ENCODE peak calls at places on chromosomes 1 and 21, in nine cellular contexts. A is GM23338; L is GM13976; X is upper lobe of right lung; W is T-helper 2 cell; I is lower lobe of right lung; F is stimulated activated CD4-positive, alpha-beta T cell treated with anti-CD3 and anti-CD28 coated beads, TNF-alpha, amount 100 ng/mL, for 24 hours; Q is GM18507; R is spleen. E is an unnamed sample.

GRCh38 chr1:26945728-26946127 is 14.5 kb downstream of the KDF1 start:
- DNase-seq in X (no peak), F (no peak), Q (no peak), L (no peak), W (no peak), I (no peak), A (no peak), R (peak; percentile 30), E (no peak)

GRCh38 chr21:43815107-43815742 is 25.8 kb downstream of the RRP1 start:
- DNase-seq in R (no peak), F (no peak), A (peak; percentile 86), Q (no peak), W (peak; percentile 30), X (no peak), L (no peak), I (no peak), E (no peak)

GRCh38 chr1:156176610-156177210 is 17.2 kb upstream of the SLC25A44 start:
- DNase-seq in Q (no peak), F (no peak), L (peak; percentile 32), W (no peak), X (peak; percentile 57), R (no peak), I (no peak), A (no peak), E (no peak)

GRCh38 chr1:12201343-12202189 is 28.3 kb upstream of the VPS13D start:
- DNase-seq in L (no peak), R (peak; percentile 79), X (no peak), W (no peak), Q (no peak), I (no peak), F (no peak), A (no peak), E (no peak)

GRCh38 chr1:47867447-47868347 is 129.5 kb downstream of the TRABD2B start:
- DNase-seq in X (no peak), Q (no peak), F (no peak), I (no peak), A (no peak), L (no peak), R (no peak), W (no peak), E (no peak)

GRCh38 chr1:36386262-36387140 is 777 bp upstream of the STK40 start:
- DNase-seq in X (peak; percentile 92), L (peak; percentile 86), I (peak; percentile 94), Q (no peak), W (peak; percentile 73), R (peak; percentile 94), F (peak; percentile 90), A (peak; percentile 97), E (peak; percentile 82)

GRCh38 chr1:159923203-159924024 is 1.9 kb downstream of the TAGLN2 start:
- DNase-seq in W (peak; percentile 91), L (peak; percentile 86), F (peak; percentile 69), R (peak; percentile 94), X (peak; percentile 90), A (peak; percentile 83), I (peak; percentile 93), Q (no peak), E (peak; percentile 77)

GRCh38 chr1:12761781-12762180 is 11.8 kb upstream of the PRAMEF12 start:
- DNase-seq in X (no peak), A (no peak), R (no peak), Q (no peak), L (no peak), F (no peak), I (no peak), W (no peak), E (no peak)

GRCh38 chr1:200153277-200154055 is 126.0 kb downstream of the NR5A2 start:
- DNase-seq in L (peak; percentile 36), X (no peak), W (peak; percentile 4), I (no peak), A (no peak), R (no peak), Q (no peak), F (peak; percentile 18), E (no peak)

GRCh38 chr1:246907472-246907871 is 24.3 kb downstream of the AHCTF1 start:
- DNase-seq in I (no peak), A (peak; percentile 66), X (no peak), Q (no peak), L (no peak), W (no peak), R (no peak), F (no peak), E (no peak)

GRCh38 chr1:31848381-31848897 is 32.6 kb upstream of the SPOCD1 start:
- DNase-seq in R (peak; percentile 82), X (peak; percentile 32), A (no peak), W (peak; percentile 9), I (no peak), Q (no peak), F (no peak), L (no peak), E (peak; percentile 34)

GRCh38 chr1:29767769-29768425 is 531.6 kb downstream of the PTPRU start:
- DNase-seq in X (no peak), L (no peak), I (no peak), R (no peak), W (no peak), Q (no peak), F (no peak), A (no peak), E (no peak)

GRCh38 chr1:39394598-39394997 is 96.8 kb upstream of the BMP8A start:
- DNase-seq in F (no peak), I (no peak), X (no peak), W (no peak), L (no peak), A (no peak), R (no peak), Q (no peak), E (no peak)

GRCh38 chr1:157137773-157138219 is 399 bp downstream of the ETV3 start:
- DNase-seq in R (no peak), A (no peak), I (no peak), F (no peak), Q (no peak), L (peak; percentile 39), W (no peak), X (no peak), E (no peak)

GRCh38 chr1:151047591-151047924 is at the start of gene C1orf56:
- DNase-seq in X (peak; percentile 84), L (peak; percentile 90), A (peak; percentile 88), F (no peak), I (peak; percentile 71), R (peak; percentile 92), Q (peak; percentile 68), W (peak; percentile 43), E (peak; percentile 56)

GRCh38 chr1:36161656-36162531 is 5.9 kb downstream of the MAP7D1 start:
- DNase-seq in W (peak; percentile 41), R (peak; percentile 90), X (peak; percentile 83), F (no peak), Q (peak; percentile 42), L (peak; percentile 79), A (peak; percentile 49), I (peak; percentile 83), E (peak; percentile 39)